ENCODE peak calls at places on chromosomes 12 and 14, in nine cellular contexts. M, Y, B, Z, I, K, W, J and C are unnamed samples.

GRCh38 chr12:68373836-68374314 is 41.7 kb upstream of the MDM1 start:
- DNase-seq in M (no peak), Y (no peak), B (no peak), Z (no peak), I (no peak), K (no peak), W (no peak), J (no peak), C (no peak)

GRCh38 chr14:78782551-78782950 is 612.4 kb downstream of the NRXN3 start:
- DNase-seq in M (no peak), Y (no peak), B (no peak), Z (no peak), I (no peak), K (no peak), W (no peak), J (no peak), C (no peak)

GRCh38 chr12:104456950-104457745 is 400 bp downstream of the CHST11 start:
- DNase-seq in M (peak), Y (peak), B (peak), Z (peak), I (peak), K (peak), W (peak), J (peak), C (peak)

GRCh38 chr12:131087302-131087818 is 133.7 kb downstream of the ADGRD1 start:
- DNase-seq in M (no peak), Y (no peak), B (peak), Z (peak), I (peak), K (peak), W (no peak), J (peak), C (peak)

GRCh38 chr14:101082036-101082435 is 178.5 kb upstream of the RTL1 start:
- DNase-seq in M (no peak), Y (no peak), B (no peak), Z (no peak), I (no peak), K (peak), W (no peak), J (no peak), C (peak)

GRCh38 chr12:26238341-26239126 is 43.2 kb downstream of the SSPN start:
- DNase-seq in M (no peak), Y (peak), B (no peak), Z (no peak), I (no peak), K (no peak), W (no peak), J (peak), C (no peak)

GRCh38 chr14:26319139-26319864 is 278.5 kb downstream of the NOVA1 start:
- DNase-seq in M (no peak), Y (no peak), B (no peak), Z (no peak), I (no peak), K (no peak), W (no peak), J (no peak), C (no peak)

GRCh38 chr14:71597955-71598659 is 334.1 kb upstream of the RGS6 start:
- DNase-seq in M (no peak), Y (no peak), B (no peak), Z (no peak), I (no peak), K (no peak), W (no peak), J (no peak), C (no peak)

GRCh38 chr12:2783936-2784600 is 10.7 kb upstream of the FKBP4 start:
- DNase-seq in M (peak), Y (peak), B (peak), Z (no peak), I (peak), K (peak), W (peak), J (peak), C (peak)

DNA sequence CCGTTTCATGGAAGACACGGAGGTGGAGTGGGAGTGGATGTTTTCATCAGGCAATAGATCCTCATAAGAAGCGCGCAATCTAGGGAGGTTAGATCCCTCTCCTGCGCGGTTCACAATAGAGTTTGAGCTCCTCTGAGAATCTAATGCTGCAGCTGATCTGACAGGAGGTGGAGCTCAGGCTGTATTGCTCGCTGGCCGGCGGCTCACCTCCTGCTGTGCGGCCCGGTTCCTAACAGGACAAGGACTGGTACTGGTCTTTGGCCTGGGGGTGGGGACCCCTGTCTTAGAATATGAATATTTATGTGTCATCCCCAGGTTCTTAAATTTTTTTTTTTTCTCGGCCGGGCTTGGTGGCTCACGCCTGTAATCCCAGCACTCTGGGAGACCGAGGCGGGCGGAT is 36.7 kb downstream of the PRICKLE1 start:
- DNase-seq in M (no peak), Y (no peak), B (peak), Z (no peak), I (no peak), K (no peak), W (no peak), J (no peak), C (no peak)
- TF ChIP-seq CTCF in M (no peak), Y (no peak), B (no peak), Z (no peak), I (no peak), K (no peak), W (no peak), J (no peak), C (no peak)

GRCh38 chr12:6684609-6685008 is 4.6 kb downstream of the ZNF384 start:
- DNase-seq in M (no peak), Y (no peak), B (peak), Z (no peak), I (no peak), K (no peak), W (no peak), J (no peak), C (no peak)
- TF ChIP-seq CTCF in M (peak), Y (peak), B (peak), Z (peak), I (peak), K (peak), W (peak), J (no peak), C (peak)

GRCh38 chr14:75002392-75003249 is at the start of gene EIF2B2:
- DNase-seq in M (peak), Y (peak), B (peak), Z (peak), I (peak), K (peak), W (peak), J (peak), C (peak)
- TF ChIP-seq CTCF in M (peak), Y (peak), B (peak), Z (no peak), I (peak), K (no peak), W (no peak), J (peak), C (peak)

DNA sequence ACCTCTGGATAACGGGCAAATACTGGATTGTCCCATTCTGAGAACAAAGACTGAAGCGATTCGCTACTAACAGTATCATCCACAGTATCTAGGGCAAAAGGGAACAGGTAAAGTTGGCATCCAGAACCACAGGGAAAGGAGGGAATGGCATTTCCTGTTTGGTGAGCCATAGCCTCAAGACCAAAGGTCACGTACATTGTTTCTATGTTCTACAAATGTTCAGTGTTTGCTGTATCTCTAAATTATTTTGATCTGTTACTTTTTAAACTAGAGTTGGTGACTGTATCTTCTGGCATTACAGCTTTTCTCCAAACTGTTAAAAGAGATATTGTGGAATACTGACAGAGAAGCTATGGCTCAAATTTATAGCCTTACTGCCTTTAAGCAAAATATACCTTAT is 9.7 kb downstream of the MLH3 start:
- DNase-seq in M (no peak), Y (no peak), B (no peak), Z (no peak), I (no peak), K (no peak), W (no peak), J (no peak), C (no peak)
- TF ChIP-seq CTCF in M (no peak), Y (no peak), B (no peak), Z (no peak), I (no peak), K (no peak), W (no peak), J (no peak), C (no peak)

DNA sequence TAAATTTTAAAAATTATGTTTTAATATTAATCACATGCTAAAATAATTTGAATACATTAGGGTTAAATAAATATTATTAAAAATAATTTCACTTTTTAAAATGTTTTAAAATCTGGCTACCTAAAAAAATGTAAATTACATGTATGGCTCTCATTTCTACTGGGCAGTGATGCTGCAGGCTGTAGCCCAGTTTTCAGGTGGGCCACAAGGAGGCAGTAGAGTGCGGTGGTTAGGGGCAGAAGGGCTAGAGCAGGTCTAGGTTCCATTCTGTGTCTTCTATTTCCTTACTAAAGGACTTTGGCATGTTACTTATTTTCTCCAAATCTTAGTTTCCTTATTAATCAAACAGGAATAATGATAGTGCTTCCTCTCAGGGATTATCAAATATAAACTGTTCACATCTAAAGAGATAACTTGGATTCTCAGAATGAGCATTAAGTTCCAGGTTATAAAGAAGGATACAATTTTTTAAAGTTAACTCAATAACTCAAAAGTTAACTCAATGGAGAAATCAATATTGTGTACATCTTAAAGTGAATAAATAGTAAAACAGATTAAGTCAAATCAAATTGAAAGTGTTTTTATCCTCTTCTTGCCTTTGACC is 54.9 kb upstream of the OVCH1 start:
- DNase-seq in M (peak), Y (peak), B (peak), Z (peak), I (peak), K (peak), W (peak), J (peak), C (peak)
- TF ChIP-seq CTCF in M (peak), Y (peak), B (peak), Z (peak), I (peak), K (peak), W (peak), J (peak), C (peak)

DNA sequence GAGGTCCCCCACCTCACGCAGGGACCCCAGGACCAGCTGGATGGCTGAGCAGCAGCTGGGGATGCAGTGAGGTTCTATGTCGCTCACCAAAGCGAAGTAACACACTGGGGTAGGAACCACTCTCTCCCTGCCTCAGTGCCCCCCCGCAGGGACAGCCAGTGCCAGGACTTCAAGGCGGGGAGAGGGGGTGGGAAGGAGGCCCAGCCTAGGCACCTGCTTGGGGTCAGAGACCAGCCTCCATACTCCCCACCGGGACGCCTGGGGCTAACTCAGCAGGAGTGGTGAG is 7.1 kb downstream of the AKT1 start:
- DNase-seq in M (no peak), Y (no peak), B (no peak), Z (no peak), I (no peak), K (no peak), W (no peak), J (no peak), C (no peak)
- TF ChIP-seq CTCF in M (no peak), Y (no peak), B (no peak), Z (no peak), I (no peak), K (no peak), W (no peak), J (no peak), C (no peak)

DNA sequence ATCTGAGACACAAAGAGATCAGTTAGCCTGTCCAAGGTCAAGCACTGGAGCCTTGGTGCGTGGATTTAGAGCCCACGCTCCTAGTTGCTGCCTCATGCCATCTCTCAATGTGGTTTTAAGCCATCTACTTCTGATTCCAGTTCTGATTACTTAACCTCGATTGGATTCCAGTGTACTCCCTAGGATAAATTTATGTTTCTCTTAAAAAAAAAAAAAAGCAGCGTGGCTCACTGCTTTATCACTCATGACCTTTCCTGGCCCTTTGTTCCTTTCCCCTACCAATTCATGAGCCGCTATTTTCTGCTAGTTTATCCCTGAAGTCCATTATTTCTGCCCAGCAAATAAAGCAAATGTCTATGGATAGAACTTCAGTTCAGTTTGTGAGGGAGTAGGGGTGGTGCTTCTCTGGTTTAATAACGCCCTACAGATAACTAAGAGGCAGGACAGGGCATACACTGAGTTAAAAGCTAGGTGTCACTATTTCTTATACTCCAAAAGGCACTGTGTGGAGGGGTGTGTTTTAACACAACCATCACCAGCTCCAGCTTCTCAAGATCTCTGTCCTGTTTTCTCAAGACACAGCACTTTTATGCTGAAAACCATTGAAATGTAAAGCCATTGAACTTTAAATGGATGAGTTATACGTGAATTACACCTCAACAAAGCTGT is 9.8 kb upstream of the PARP11 start:
- DNase-seq in M (no peak), Y (peak), B (no peak), Z (no peak), I (no peak), K (no peak), W (peak), J (no peak), C (no peak)
- TF ChIP-seq CTCF in M (peak), Y (peak), B (peak), Z (no peak), I (peak), K (no peak), W (peak), J (no peak), C (peak)

GRCh38 chr14:69812725-69813124 is 15.7 kb upstream of the SLC10A1 start:
- DNase-seq in M (no peak), Y (no peak), B (peak), Z (no peak), I (no peak), K (no peak), W (no peak), J (no peak), C (no peak)
- TF ChIP-seq CTCF in M (no peak), Y (no peak), B (peak), Z (no peak), I (no peak), K (no peak), W (no peak), J (no peak), C (peak)